ENCODE peak calls at places on chromosome 2, in nine cellular contexts. R is spleen, G is endothelial cell of umbilical vein, Y is suprapubic skin, P is sigmoid colon, W is Panc1, C is GM23338, B is HCT116, Z is GM12878. F is an unnamed sample. For H3K27me3, the result is how much of the 10 kb centered on the place peaks cover.

GRCh38 chr2:186540971-186541370 is 48.9 kb upstream of the ITGAV start:
- DNase-seq in R (no peak), G (no peak), Y (no peak), P (no peak), W (no peak), C (no peak), B (no peak), Z (no peak), F (no peak)

GRCh38 chr2:156466739-156467405 is 30.7 kb downstream of the GPD2 start:
- DNase-seq in R (no peak), G (peak), Y (no peak), P (no peak), W (no peak), C (no peak), B (no peak), Z (no peak), F (peak)

GRCh38 chr2:199303814-199304213 is 153.9 kb downstream of the SATB2 start:
- DNase-seq in R (no peak), G (peak), Y (no peak), P (no peak), W (no peak), C (peak), B (no peak), Z (no peak), F (no peak)

GRCh38 chr2:233115121-233115520 is 55.0 kb downstream of the INPP5D start:
- DNase-seq in R (no peak), G (no peak), Y (no peak), P (peak), W (no peak), C (no peak), B (no peak), Z (no peak), F (no peak)

GRCh38 chr2:42944744-42945415 is 152.5 kb upstream of the HAAO start:
- DNase-seq in R (no peak), G (no peak), Y (no peak), P (no peak), W (no peak), C (peak), B (peak), Z (no peak), F (no peak)

GRCh38 chr2:98910349-98911125 is 25.5 kb downstream of the CRACDL start:
- DNase-seq in R (peak), G (no peak), Y (peak), P (peak), W (no peak), C (no peak), B (no peak), Z (no peak), F (no peak)

GRCh38 chr2:187003038-187003543 is 154.1 kb upstream of the ZSWIM2 start:
- DNase-seq in R (no peak), G (no peak), Y (no peak), P (no peak), W (no peak), C (no peak), B (no peak), Z (no peak), F (no peak)

GRCh38 chr2:126535408-126535807 is 120.5 kb upstream of the GYPC start:
- DNase-seq in R (no peak), G (no peak), Y (no peak), P (no peak), W (no peak), C (no peak), B (no peak), Z (no peak), F (no peak)

GRCh38 chr2:189328451-189329249 is 112.6 kb upstream of the WDR75 start:
- DNase-seq in R (no peak), G (peak), Y (no peak), P (no peak), W (no peak), C (no peak), B (no peak), Z (no peak), F (no peak)

GRCh38 chr2:159710601-159711180 is 1.6 kb upstream of the MARCHF7 start:
- DNase-seq in R (no peak), G (peak), Y (no peak), P (no peak), W (no peak), C (no peak), B (no peak), Z (no peak), F (no peak)

GRCh38 chr2:171762879-171763573 is 75.8 kb downstream of the DYNC1I2 start:
- DNase-seq in R (no peak), G (no peak), Y (no peak), P (no peak), W (no peak), C (no peak), B (no peak), Z (no peak), F (no peak)

GRCh38 chr2:43311276-43311675 is 84.9 kb upstream of the ZFP36L2 start:
- DNase-seq in R (no peak), G (peak), Y (no peak), P (no peak), W (no peak), C (no peak), B (no peak), Z (no peak), F (no peak)

GRCh38 chr2:9473985-9474360 is 378 bp upstream of the IAH1 start:
- DNase-seq in R (peak), G (peak), Y (peak), P (peak), W (no peak), C (no peak), B (no peak), Z (no peak), F (peak)

GRCh38 chr2:190533968-190534309 is 583 bp downstream of the NEMP2 start:
- DNase-seq in R (peak), G (no peak), Y (no peak), P (no peak), W (no peak), C (no peak), B (no peak), Z (no peak), F (no peak)

GRCh38 chr2:102848366-102848839 is 86.6 kb downstream of the TMEM182 start:
- DNase-seq in R (peak), G (peak), Y (no peak), P (peak), W (no peak), C (peak), B (no peak), Z (no peak), F (no peak)

GRCh38 chr2:216904974-216905373 is 45.1 kb upstream of the TNP1 start:
- DNase-seq in R (no peak), G (no peak), Y (no peak), P (no peak), W (no peak), C (no peak), B (no peak), Z (no peak), F (no peak)

GRCh38 chr2:216911886-216912285 is 52.0 kb upstream of the TNP1 start:
- DNase-seq in R (no peak), G (no peak), Y (no peak), P (no peak), W (no peak), C (no peak), B (no peak), Z (no peak), F (no peak)

GRCh38 chr2:118202707-118203303 is 114.5 kb downstream of the INSIG2 start:
- DNase-seq in R (no peak), G (peak), Y (no peak), P (no peak), W (peak), C (peak), B (no peak), Z (no peak), F (no peak)

GRCh38 chr2:105545731-105546622 is 147.1 kb upstream of the FHL2 start:
- DNase-seq in R (peak), G (peak), Y (peak), P (no peak), W (peak), C (peak), B (peak), Z (no peak), F (peak)

GRCh38 chr2:57696016-57696415 is 350.6 kb upstream of the VRK2 start:
- DNase-seq in R (no peak), G (no peak), Y (no peak), P (no peak), W (no peak), C (no peak), B (peak), Z (no peak), F (no peak)

GRCh38 chr2:118119158-118119715 is 31.0 kb downstream of the INSIG2 start:
- DNase-seq in R (no peak), G (peak), Y (no peak), P (no peak), W (no peak), C (no peak), B (no peak), Z (no peak), F (no peak)

GRCh38 chr2:46058140-46058539 is 239.1 kb upstream of the EPAS1 start:
- DNase-seq in R (no peak), G (peak), Y (no peak), P (peak), W (no peak), C (no peak), B (no peak), Z (no peak), F (no peak)

GRCh38 chr2:235914756-235915155 is 253.4 kb downstream of the GBX2 start:
- DNase-seq in R (no peak), G (no peak), Y (no peak), P (no peak), W (no peak), C (no peak), B (no peak), Z (no peak), F (no peak)

GRCh38 chr2:20438334-20439192 is 8.3 kb upstream of the RHOB start:
- DNase-seq in R (peak), G (peak), Y (no peak), P (peak), W (peak), C (no peak), B (no peak), Z (no peak), F (no peak)

GRCh38 chr2:43018179-43019024 is 208.0 kb downstream of the ZFP36L2 start:
- DNase-seq in R (peak), G (no peak), Y (peak), P (peak), W (no peak), C (no peak), B (no peak), Z (no peak), F (peak)

GRCh38 chr2:227411990-227412350 is 24.2 kb upstream of the SCYGR1 start:
- DNase-seq in R (no peak), G (no peak), Y (no peak), P (no peak), W (no peak), C (no peak), B (no peak), Z (no peak), F (no peak)

GRCh38 chr2:218022851-218023530 is 20.2 kb upstream of the TNS1 start:
- DNase-seq in R (peak), G (no peak), Y (peak), P (peak), W (no peak), C (no peak), B (no peak), Z (no peak), F (peak)

GRCh38 chr2:24508878-24509277 is 17.8 kb downstream of the NCOA1 start:
- DNase-seq in R (no peak), G (no peak), Y (no peak), P (no peak), W (no peak), C (no peak), B (no peak), Z (no peak), F (no peak)

GRCh38 chr2:23615216-23616020 is 230.4 kb downstream of the KLHL29 start:
- DNase-seq in R (peak), G (no peak), Y (no peak), P (peak), W (no peak), C (no peak), B (no peak), Z (no peak), F (no peak)

GRCh38 chr2:200077210-200077650 is 121.8 kb downstream of the MAIP1 start:
- DNase-seq in R (no peak), G (no peak), Y (no peak), P (no peak), W (peak), C (no peak), B (no peak), Z (no peak), F (no peak)

GRCh38 chr2:240435457-240435954 is at the start of gene GPC1:
- DNase-seq in R (peak), G (peak), Y (no peak), P (peak), W (no peak), C (peak), B (peak), Z (no peak), F (no peak)

GRCh38 chr2:100381240-100381639 is 36.2 kb downstream of the CHST10 start:
- DNase-seq in R (peak), G (peak), Y (no peak), P (peak), W (peak), C (peak), B (peak), Z (peak), F (peak)

GRCh38 chr2:1685957-1686783 is 58.1 kb downstream of the PXDN start:
- DNase-seq in R (no peak), G (peak), Y (no peak), P (no peak), W (no peak), C (peak), B (no peak), Z (no peak), F (no peak)

GRCh38 chr2:172288603-172289002 is 138.8 kb upstream of the ITGA6 start:
- DNase-seq in R (no peak), G (peak), Y (no peak), P (no peak), W (no peak), C (no peak), B (peak), Z (no peak), F (no peak)

DNA sequence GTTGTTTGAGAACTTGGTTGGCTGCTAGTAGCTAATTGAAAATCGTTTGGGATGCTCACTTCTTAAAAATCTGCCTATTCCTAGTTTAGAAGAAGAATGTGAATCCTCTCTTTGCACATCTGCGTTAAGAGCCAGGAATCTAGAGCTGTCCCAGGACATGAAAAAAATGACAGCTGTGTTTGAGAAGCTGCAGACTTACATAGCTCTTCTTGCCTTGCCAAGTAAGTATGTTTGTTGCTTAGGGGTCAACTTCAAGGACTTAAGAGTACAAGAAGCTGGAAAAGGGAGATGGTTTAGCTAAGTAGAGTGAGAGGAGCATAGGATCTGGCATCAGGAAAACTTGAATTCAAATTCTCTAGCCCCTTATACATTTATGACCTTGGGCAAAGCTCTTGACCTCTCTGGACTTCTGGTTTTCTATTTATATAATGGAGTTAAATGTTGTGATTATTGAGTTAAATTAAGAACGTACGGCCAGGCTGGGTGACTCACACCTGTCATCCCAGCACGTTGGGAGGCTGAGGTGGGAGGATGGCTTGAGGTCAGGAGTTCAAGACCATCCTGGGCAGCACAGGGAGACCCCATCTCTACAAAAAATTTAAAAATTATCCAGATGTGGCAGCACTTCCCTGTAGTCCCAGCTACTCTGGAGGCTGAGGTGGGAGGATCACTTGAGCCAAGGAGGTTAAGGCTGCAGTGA is 55.2 kb upstream of the STON1 start:
- DNase-seq in R (no peak), G (no peak), Y (no peak), P (no peak), W (no peak), C (no peak), B (no peak), Z (no peak), F (no peak)
- TF ChIP-seq POLR2AphosphoS5 in R (no peak), G (no peak), Y (no peak), P (peak), W (no peak), C (no peak), B (no peak), Z (no peak), F (no peak)

GRCh38 chr2:230166557-230167170 is 53.1 kb downstream of the SP110 start:
- DNase-seq in R (no peak), G (no peak), Y (no peak), P (no peak), W (no peak), C (no peak), B (no peak), Z (no peak), F (no peak)

GRCh38 chr2:230172156-230172555 is 47.6 kb downstream of the SP110 start:
- DNase-seq in R (no peak), G (no peak), Y (no peak), P (no peak), W (no peak), C (no peak), B (no peak), Z (no peak), F (no peak)

GRCh38 chr2:230174466-230174865 is 45.3 kb downstream of the SP110 start:
- DNase-seq in R (no peak), G (no peak), Y (no peak), P (no peak), W (no peak), C (no peak), B (no peak), Z (no peak), F (no peak)

GRCh38 chr2:230172852-230173251 is 46.9 kb downstream of the SP110 start:
- DNase-seq in R (no peak), G (no peak), Y (no peak), P (no peak), W (no peak), C (no peak), B (no peak), Z (no peak), F (no peak)

GRCh38 chr2:230170532-230170931 is 49.3 kb downstream of the SP110 start:
- DNase-seq in R (no peak), G (peak), Y (no peak), P (no peak), W (no peak), C (no peak), B (no peak), Z (no peak), F (no peak)
- H3K27me3 ChIP-seq in R (under half), G (under half), Y (under half), P (under half), W (under half), C (under half), B (under half), Z (under half), F (under half)

DNA sequence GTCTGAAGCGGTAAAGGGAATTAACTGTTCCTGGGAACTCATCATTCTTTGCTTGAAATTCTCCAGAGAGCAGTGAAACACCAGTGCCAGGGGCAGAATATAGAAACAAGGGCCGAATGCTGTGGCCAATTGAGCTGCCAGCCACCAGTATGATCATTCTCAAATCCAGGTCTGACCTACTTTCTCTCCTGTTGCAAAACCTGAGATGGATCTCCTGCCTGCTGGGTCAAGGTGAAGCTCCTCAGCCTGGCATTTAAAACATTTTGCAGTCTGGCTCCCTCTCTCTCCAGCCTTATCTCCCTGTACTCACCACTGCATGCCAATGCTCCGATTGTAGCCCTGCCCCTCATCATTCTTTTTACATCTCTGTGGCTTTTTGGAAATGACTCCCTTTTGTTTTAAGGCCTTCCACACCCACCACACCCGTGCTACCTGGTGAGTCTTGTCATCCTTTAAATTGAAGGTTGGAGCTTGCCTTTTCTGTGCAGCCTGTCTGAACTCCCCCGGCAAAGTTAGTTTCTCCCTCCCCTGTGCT is 94.5 kb upstream of the TMEM178A start:
- DNase-seq in R (no peak), G (no peak), Y (no peak), P (no peak), W (no peak), C (no peak), B (no peak), Z (no peak), F (no peak)
- TF ChIP-seq POLR2AphosphoS5 in R (no peak), G (no peak), Y (no peak), P (no peak), W (no peak), C (no peak), B (no peak), Z (no peak), F (no peak)

DNA sequence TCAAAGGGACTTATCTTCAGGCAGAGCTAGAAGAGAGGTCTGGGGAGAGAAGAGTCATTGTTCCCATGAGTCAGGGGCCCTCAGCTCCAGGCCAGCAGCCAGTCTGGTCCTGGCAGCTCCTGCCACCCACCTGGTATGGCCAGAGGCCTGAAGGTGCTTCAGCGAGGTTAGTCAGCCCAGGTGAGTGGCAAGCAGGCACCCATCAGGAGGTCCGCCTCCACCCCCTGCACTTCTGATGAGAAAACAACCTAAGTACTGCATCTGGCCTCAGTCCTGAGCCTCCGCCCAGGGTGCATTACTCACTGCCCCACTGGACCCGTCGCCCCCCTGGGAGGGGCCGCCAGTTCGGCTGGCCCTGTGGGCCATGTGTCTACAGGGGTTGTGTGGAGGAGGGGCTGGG is 130.2 kb downstream of the INHBB start:
- DNase-seq in R (peak), G (no peak), Y (peak), P (peak), W (no peak), C (no peak), B (no peak), Z (no peak), F (no peak)
- H3K27me3 ChIP-seq in R (under half), G (under half), Y (under half), P (under half), W (under half), C (under half), B (under half), Z (under half), F (under half)

DNA sequence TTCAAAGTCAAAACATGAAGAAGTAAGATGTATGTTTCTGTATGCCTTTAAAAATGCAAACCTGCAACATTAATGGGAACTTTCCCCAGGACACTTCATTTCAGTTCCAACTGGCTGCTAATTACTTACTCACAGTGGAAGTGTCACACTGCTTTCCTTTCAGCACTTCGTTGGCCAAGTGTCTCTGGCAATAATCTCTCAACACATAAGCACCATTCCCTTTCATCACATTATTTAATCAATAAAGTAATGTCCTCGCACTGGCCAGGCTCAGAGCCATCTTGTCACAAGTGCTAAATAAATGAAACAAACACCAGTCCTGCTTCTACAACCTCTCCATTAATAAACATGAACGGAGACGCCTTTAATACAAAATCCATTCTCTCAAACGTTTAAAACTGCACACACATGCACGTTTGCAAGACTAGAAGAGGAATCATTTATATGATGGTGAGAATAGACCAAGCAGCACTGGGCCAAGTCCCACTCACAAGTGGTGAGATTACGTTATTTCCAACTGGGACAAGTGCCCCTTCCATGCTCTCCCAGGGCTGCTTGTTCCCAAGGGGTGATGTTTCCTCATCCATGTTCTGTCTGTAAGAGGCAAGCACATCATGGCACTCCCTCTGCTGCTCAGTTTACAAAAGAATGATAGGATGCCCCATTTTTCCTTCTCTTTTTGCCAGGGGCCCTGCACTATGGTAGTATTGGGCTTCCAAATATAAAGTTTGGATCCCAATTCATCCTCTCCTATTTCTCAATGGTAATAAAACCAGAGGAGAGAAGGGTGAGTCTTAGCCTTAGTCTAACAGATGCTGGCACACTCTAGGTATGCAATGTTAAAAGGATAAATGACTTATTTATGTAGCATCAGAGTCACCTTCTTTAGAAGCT is 56.8 kb upstream of the ETAA1 start:
- DNase-seq in R (no peak), G (no peak), Y (no peak), P (no peak), W (no peak), C (peak), B (no peak), Z (no peak), F (no peak)
- TF ChIP-seq POLR2AphosphoS5 in R (no peak), G (no peak), Y (no peak), P (no peak), W (no peak), C (peak), B (no peak), Z (no peak), F (no peak)